ENCODE peak calls at places on chromosomes 1 and 21, in nine cellular contexts. One of them, this sample, is unnamed.

GRCh38 chr1:214581785-214582184 is 21.2 kb upstream of the CENPF start:
- DNase-seq in HFFc6: peak
- DNase-seq in choroid plexus epithelial cell: peak
- DNase-seq in A549: peak
- DNase-seq in fibroblast of mammary gland: peak
- DNase-seq in uterus: no peak
- DNase-seq in astrocyte of the cerebellum: peak
- DNase-seq in thoracic aorta: no peak
- DNase-seq in SK-N-SH: no peak
- DNase-seq in this sample: peak

GRCh38 chr1:153566414-153567371 is 1.0 kb upstream of the S100A2 start:
- DNase-seq in HFFc6: peak
- DNase-seq in choroid plexus epithelial cell: peak
- DNase-seq in A549: peak
- DNase-seq in fibroblast of mammary gland: peak
- DNase-seq in uterus: peak
- DNase-seq in astrocyte of the cerebellum: peak
- DNase-seq in thoracic aorta: peak
- DNase-seq in SK-N-SH: peak
- DNase-seq in this sample: peak

GRCh38 chr21:31041295-31042079 is 3.2 kb upstream of the KRTAP19-8 start:
- DNase-seq in HFFc6: no peak
- DNase-seq in choroid plexus epithelial cell: no peak
- DNase-seq in A549: no peak
- DNase-seq in fibroblast of mammary gland: no peak
- DNase-seq in uterus: no peak
- DNase-seq in astrocyte of the cerebellum: no peak
- DNase-seq in thoracic aorta: no peak
- DNase-seq in SK-N-SH: no peak
- DNase-seq in this sample: no peak

GRCh38 chr1:21956720-21957552 is 19.8 kb upstream of the HSPG2 start:
- DNase-seq in HFFc6: no peak
- DNase-seq in choroid plexus epithelial cell: no peak
- DNase-seq in A549: no peak
- DNase-seq in fibroblast of mammary gland: peak
- DNase-seq in uterus: no peak
- DNase-seq in astrocyte of the cerebellum: no peak
- DNase-seq in thoracic aorta: peak
- DNase-seq in SK-N-SH: peak
- DNase-seq in this sample: peak

GRCh38 chr1:24003331-24003972 is 23.3 kb upstream of the SRSF10 start:
- DNase-seq in HFFc6: peak
- DNase-seq in choroid plexus epithelial cell: peak
- DNase-seq in A549: no peak
- DNase-seq in fibroblast of mammary gland: peak
- DNase-seq in uterus: no peak
- DNase-seq in astrocyte of the cerebellum: peak
- DNase-seq in thoracic aorta: no peak
- DNase-seq in SK-N-SH: no peak
- DNase-seq in this sample: peak

GRCh38 chr1:109266965-109267364 is 16.0 kb downstream of the PSRC1 start:
- DNase-seq in HFFc6: no peak
- DNase-seq in choroid plexus epithelial cell: peak
- DNase-seq in A549: no peak
- DNase-seq in fibroblast of mammary gland: peak
- DNase-seq in uterus: no peak
- DNase-seq in astrocyte of the cerebellum: peak
- DNase-seq in thoracic aorta: no peak
- DNase-seq in SK-N-SH: no peak
- DNase-seq in this sample: no peak

GRCh38 chr1:210396541-210396940 is 67.8 kb downstream of the HHAT start:
- DNase-seq in HFFc6: no peak
- DNase-seq in choroid plexus epithelial cell: no peak
- DNase-seq in A549: no peak
- DNase-seq in fibroblast of mammary gland: no peak
- DNase-seq in uterus: no peak
- DNase-seq in astrocyte of the cerebellum: no peak
- DNase-seq in thoracic aorta: no peak
- DNase-seq in SK-N-SH: no peak
- DNase-seq in this sample: no peak

GRCh38 chr1:37423810-37424209 is 50.6 kb upstream of the ZC3H12A start:
- DNase-seq in HFFc6: no peak
- DNase-seq in choroid plexus epithelial cell: no peak
- DNase-seq in A549: no peak
- DNase-seq in fibroblast of mammary gland: no peak
- DNase-seq in uterus: no peak
- DNase-seq in astrocyte of the cerebellum: no peak
- DNase-seq in thoracic aorta: no peak
- DNase-seq in SK-N-SH: no peak
- DNase-seq in this sample: no peak

GRCh38 chr1:30842698-30843354 is 65.7 kb downstream of the SDC3 start:
- DNase-seq in HFFc6: no peak
- DNase-seq in choroid plexus epithelial cell: no peak
- DNase-seq in A549: no peak
- DNase-seq in fibroblast of mammary gland: peak
- DNase-seq in uterus: no peak
- DNase-seq in astrocyte of the cerebellum: no peak
- DNase-seq in thoracic aorta: no peak
- DNase-seq in SK-N-SH: no peak
- DNase-seq in this sample: no peak

GRCh38 chr1:115300087-115300856 is 37.8 kb downstream of the NGF start:
- DNase-seq in HFFc6: peak
- DNase-seq in choroid plexus epithelial cell: peak
- DNase-seq in A549: no peak
- DNase-seq in fibroblast of mammary gland: peak
- DNase-seq in uterus: no peak
- DNase-seq in astrocyte of the cerebellum: no peak
- DNase-seq in thoracic aorta: no peak
- DNase-seq in SK-N-SH: no peak
- DNase-seq in this sample: peak

GRCh38 chr1:169890761-169891538 is 2.7 kb downstream of the SCYL3 start:
- DNase-seq in HFFc6: no peak
- DNase-seq in choroid plexus epithelial cell: no peak
- DNase-seq in A549: no peak
- DNase-seq in fibroblast of mammary gland: no peak
- DNase-seq in uterus: no peak
- DNase-seq in astrocyte of the cerebellum: no peak
- DNase-seq in thoracic aorta: no peak
- DNase-seq in SK-N-SH: no peak
- DNase-seq in this sample: no peak

GRCh38 chr1:202084791-202085681 is 37.7 kb upstream of the GPR37L1 start:
- DNase-seq in HFFc6: no peak
- DNase-seq in choroid plexus epithelial cell: no peak
- DNase-seq in A549: no peak
- DNase-seq in fibroblast of mammary gland: no peak
- DNase-seq in uterus: no peak
- DNase-seq in astrocyte of the cerebellum: no peak
- DNase-seq in thoracic aorta: no peak
- DNase-seq in SK-N-SH: no peak
- DNase-seq in this sample: no peak

GRCh38 chr1:117606608-117607261 is 887 bp downstream of the TENT5C start:
- DNase-seq in HFFc6: peak
- DNase-seq in choroid plexus epithelial cell: peak
- DNase-seq in A549: no peak
- DNase-seq in fibroblast of mammary gland: peak
- DNase-seq in uterus: peak
- DNase-seq in astrocyte of the cerebellum: no peak
- DNase-seq in thoracic aorta: no peak
- DNase-seq in SK-N-SH: no peak
- DNase-seq in this sample: peak

GRCh38 chr1:83910461-83910860 is 88.5 kb downstream of the TTLL7 start:
- DNase-seq in HFFc6: no peak
- DNase-seq in choroid plexus epithelial cell: peak
- DNase-seq in A549: no peak
- DNase-seq in fibroblast of mammary gland: peak
- DNase-seq in uterus: no peak
- DNase-seq in astrocyte of the cerebellum: no peak
- DNase-seq in thoracic aorta: no peak
- DNase-seq in SK-N-SH: no peak
- DNase-seq in this sample: peak

GRCh38 chr1:218760601-218761570 is 412.8 kb upstream of the LYPLAL1 start:
- DNase-seq in HFFc6: no peak
- DNase-seq in choroid plexus epithelial cell: peak
- DNase-seq in A549: no peak
- DNase-seq in fibroblast of mammary gland: no peak
- DNase-seq in uterus: no peak
- DNase-seq in astrocyte of the cerebellum: peak
- DNase-seq in thoracic aorta: no peak
- DNase-seq in SK-N-SH: no peak
- DNase-seq in this sample: peak

GRCh38 chr1:245588250-245588649 is 433.5 kb downstream of the KIF26B start:
- DNase-seq in HFFc6: no peak
- DNase-seq in choroid plexus epithelial cell: no peak
- DNase-seq in A549: no peak
- DNase-seq in fibroblast of mammary gland: no peak
- DNase-seq in uterus: no peak
- DNase-seq in astrocyte of the cerebellum: no peak
- DNase-seq in thoracic aorta: no peak
- DNase-seq in SK-N-SH: peak
- DNase-seq in this sample: no peak

GRCh38 chr1:238660849-238661248 is 725.5 kb upstream of the CHRM3 start:
- DNase-seq in HFFc6: peak
- DNase-seq in choroid plexus epithelial cell: peak
- DNase-seq in A549: no peak
- DNase-seq in fibroblast of mammary gland: peak
- DNase-seq in uterus: no peak
- DNase-seq in astrocyte of the cerebellum: no peak
- DNase-seq in thoracic aorta: no peak
- DNase-seq in SK-N-SH: peak
- DNase-seq in this sample: no peak

GRCh38 chr1:182183606-182184005 is 122.1 kb upstream of the ZNF648 start:
- DNase-seq in HFFc6: no peak
- DNase-seq in choroid plexus epithelial cell: no peak
- DNase-seq in A549: no peak
- DNase-seq in fibroblast of mammary gland: no peak
- DNase-seq in uterus: no peak
- DNase-seq in astrocyte of the cerebellum: no peak
- DNase-seq in thoracic aorta: no peak
- DNase-seq in SK-N-SH: no peak
- DNase-seq in this sample: no peak

GRCh38 chr1:201582977-201583376 is 44.0 kb downstream of the NAV1 start:
- DNase-seq in HFFc6: no peak
- DNase-seq in choroid plexus epithelial cell: no peak
- DNase-seq in A549: no peak
- DNase-seq in fibroblast of mammary gland: no peak
- DNase-seq in uterus: no peak
- DNase-seq in astrocyte of the cerebellum: no peak
- DNase-seq in thoracic aorta: no peak
- DNase-seq in SK-N-SH: no peak
- DNase-seq in this sample: no peak

DNA sequence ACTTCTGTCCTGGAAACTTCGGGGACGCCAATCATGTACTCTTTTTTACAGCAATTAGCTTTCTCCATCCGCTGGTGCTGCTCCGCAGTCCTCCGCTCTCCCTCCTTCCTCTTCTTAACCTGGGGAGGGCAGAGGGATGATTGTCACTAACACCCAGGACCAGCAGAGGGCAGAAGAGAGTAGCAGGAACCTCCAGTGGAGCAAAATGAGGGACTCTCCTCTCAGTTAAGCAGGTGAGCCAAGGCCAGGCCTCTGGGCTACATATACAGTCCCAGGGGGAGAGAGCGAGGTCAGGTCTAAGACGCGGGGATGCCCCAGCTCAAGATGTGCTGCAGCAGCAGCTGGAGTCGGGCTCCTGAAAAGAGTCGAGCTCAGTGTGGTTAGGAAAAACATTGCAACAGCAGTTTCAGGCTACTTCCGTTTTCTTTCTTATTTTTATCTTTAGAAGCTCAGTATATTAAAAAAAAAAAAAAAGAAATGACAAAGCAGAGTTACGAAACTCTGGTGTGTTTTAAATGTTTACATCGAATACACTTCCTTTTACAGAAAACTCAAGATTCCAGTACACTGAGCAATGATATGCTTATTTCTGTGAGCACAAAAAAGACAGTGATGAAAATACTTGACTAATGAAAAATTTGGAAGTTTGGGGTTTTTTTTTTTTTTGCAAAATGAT is 25.7 kb upstream of the NLRP3 start:
- DNase-seq in HFFc6: peak
- DNase-seq in choroid plexus epithelial cell: peak
- DNase-seq in A549: peak
- DNase-seq in fibroblast of mammary gland: peak
- DNase-seq in uterus: peak
- DNase-seq in astrocyte of the cerebellum: peak
- DNase-seq in thoracic aorta: peak
- DNase-seq in SK-N-SH: peak
- DNase-seq in this sample: peak
- TF ChIP-seq CTCF in HFFc6: peak
- TF ChIP-seq CTCF in choroid plexus epithelial cell: peak
- TF ChIP-seq CTCF in A549: peak
- TF ChIP-seq CTCF in fibroblast of mammary gland: peak
- TF ChIP-seq CTCF in uterus: peak
- TF ChIP-seq CTCF in astrocyte of the cerebellum: peak
- TF ChIP-seq CTCF in thoracic aorta: peak
- TF ChIP-seq CTCF in SK-N-SH: peak
- TF ChIP-seq CTCF in this sample: peak

GRCh38 chr1:112700290-112701226 is 6.4 kb downstream of the RHOC start:
- DNase-seq in HFFc6: peak
- DNase-seq in choroid plexus epithelial cell: peak
- DNase-seq in A549: peak
- DNase-seq in fibroblast of mammary gland: peak
- DNase-seq in uterus: peak
- DNase-seq in astrocyte of the cerebellum: peak
- DNase-seq in thoracic aorta: peak
- DNase-seq in SK-N-SH: peak
- DNase-seq in this sample: peak
- TF ChIP-seq CTCF in HFFc6: peak
- TF ChIP-seq CTCF in choroid plexus epithelial cell: peak
- TF ChIP-seq CTCF in A549: no peak
- TF ChIP-seq CTCF in fibroblast of mammary gland: no peak
- TF ChIP-seq CTCF in uterus: peak
- TF ChIP-seq CTCF in astrocyte of the cerebellum: no peak
- TF ChIP-seq CTCF in thoracic aorta: no peak
- TF ChIP-seq CTCF in SK-N-SH: peak
- TF ChIP-seq CTCF in this sample: peak

DNA sequence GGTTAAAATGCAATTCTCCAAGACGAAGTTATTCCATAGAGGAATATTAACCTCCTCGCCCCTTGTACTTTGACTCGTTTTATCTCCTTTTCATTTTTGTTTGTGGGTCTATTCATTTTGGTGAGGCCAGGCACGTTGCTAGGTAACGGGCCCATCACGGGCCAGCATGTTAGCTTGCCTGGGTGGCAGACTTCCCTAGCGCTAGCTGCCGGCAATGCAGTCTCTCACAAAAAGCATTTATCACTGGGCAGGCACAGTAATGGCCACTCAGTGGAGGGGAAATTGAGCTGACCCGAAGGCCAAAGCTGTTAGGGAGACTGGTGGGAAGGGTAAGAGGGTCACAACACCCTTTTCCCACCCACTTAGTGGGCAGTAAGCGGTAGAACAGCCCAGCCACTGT is 234.4 kb upstream of the FOXD3 start:
- DNase-seq in HFFc6: no peak
- DNase-seq in choroid plexus epithelial cell: peak
- DNase-seq in A549: no peak
- DNase-seq in fibroblast of mammary gland: no peak
- DNase-seq in uterus: no peak
- DNase-seq in astrocyte of the cerebellum: no peak
- DNase-seq in thoracic aorta: no peak
- DNase-seq in SK-N-SH: peak
- DNase-seq in this sample: no peak
- TF ChIP-seq CTCF in HFFc6: no peak
- TF ChIP-seq CTCF in choroid plexus epithelial cell: peak
- TF ChIP-seq CTCF in A549: no peak
- TF ChIP-seq CTCF in fibroblast of mammary gland: no peak
- TF ChIP-seq CTCF in uterus: no peak
- TF ChIP-seq CTCF in astrocyte of the cerebellum: peak
- TF ChIP-seq CTCF in thoracic aorta: no peak
- TF ChIP-seq CTCF in SK-N-SH: peak
- TF ChIP-seq CTCF in this sample: no peak

GRCh38 chr1:234611799-234612351 is 1.9 kb upstream of the IRF2BP2 start:
- DNase-seq in HFFc6: no peak
- DNase-seq in choroid plexus epithelial cell: no peak
- DNase-seq in A549: no peak
- DNase-seq in fibroblast of mammary gland: no peak
- DNase-seq in uterus: peak
- DNase-seq in astrocyte of the cerebellum: no peak
- DNase-seq in thoracic aorta: no peak
- DNase-seq in SK-N-SH: no peak
- DNase-seq in this sample: no peak
- TF ChIP-seq CTCF in HFFc6: no peak
- TF ChIP-seq CTCF in choroid plexus epithelial cell: no peak
- TF ChIP-seq CTCF in A549: no peak
- TF ChIP-seq CTCF in fibroblast of mammary gland: no peak
- TF ChIP-seq CTCF in uterus: no peak
- TF ChIP-seq CTCF in astrocyte of the cerebellum: no peak
- TF ChIP-seq CTCF in thoracic aorta: no peak
- TF ChIP-seq CTCF in SK-N-SH: no peak
- TF ChIP-seq CTCF in this sample: no peak

This sample was measured in fibroblast of villous mesenchyme.